ENCODE peak calls at places on chromosomes 11 and 22, in eight cellular contexts. Y is mucosa of descending colon; K is neuronal stem cell; W is A549; U is naive thymus-derived CD4-positive, alpha-beta T cell; P is thoracic aorta; T is transverse colon; Q is AG04450. C is an unnamed sample.

GRCh38 chr11:1072116-1072820 is 2.4 kb upstream of the MUC2 start:
- DNase-seq in Y (no peak), K (no peak), W (peak), U (no peak), P (no peak), T (no peak), Q (no peak), C (peak)

GRCh38 chr11:75867778-75868374 is 52.9 kb downstream of the UVRAG start:
- DNase-seq in Y (peak), K (peak), W (peak), U (peak), P (no peak), T (no peak), Q (peak), C (peak)

GRCh38 chr11:16133867-16134266 is 222.5 kb downstream of the SOX6 start:
- DNase-seq in Y (no peak), K (no peak), W (no peak), U (no peak), P (no peak), T (no peak), Q (no peak), C (no peak)

GRCh38 chr11:27227744-27228143 is 135.3 kb downstream of the CCDC34 start:
- DNase-seq in Y (no peak), K (no peak), W (no peak), U (no peak), P (no peak), T (no peak), Q (no peak), C (no peak)

GRCh38 chr22:38925571-38926041 is 31.8 kb upstream of the APOBEC3A start:
- DNase-seq in Y (no peak), K (no peak), W (no peak), U (no peak), P (no peak), T (no peak), Q (no peak), C (no peak)

GRCh38 chr22:45225732-45226560 is 14.7 kb downstream of the KIAA0930 start:
- DNase-seq in Y (no peak), K (no peak), W (no peak), U (no peak), P (no peak), T (peak), Q (no peak), C (no peak)

GRCh38 chr22:24945430-24945829 is 1.1 kb downstream of the LHFPL7 start:
- DNase-seq in Y (no peak), K (no peak), W (no peak), U (no peak), P (no peak), T (no peak), Q (no peak), C (no peak)

GRCh38 chr11:106262852-106263251 is 185.4 kb downstream of the AASDHPPT start:
- DNase-seq in Y (no peak), K (no peak), W (no peak), U (no peak), P (no peak), T (no peak), Q (no peak), C (no peak)

GRCh38 chr11:130781906-130782305 is 134.4 kb downstream of the SNX19 start:
- DNase-seq in Y (no peak), K (no peak), W (peak), U (no peak), P (no peak), T (no peak), Q (no peak), C (no peak)

GRCh38 chr11:33778682-33779081 is 4.4 kb upstream of the FBXO3 start:
- DNase-seq in Y (no peak), K (no peak), W (no peak), U (no peak), P (no peak), T (no peak), Q (peak), C (peak)

GRCh38 chr11:60993611-60994010 is 22.1 kb downstream of the CD6 start:
- DNase-seq in Y (no peak), K (no peak), W (no peak), U (no peak), P (no peak), T (no peak), Q (no peak), C (no peak)

GRCh38 chr11:61000426-61000825 is 28.9 kb downstream of the CD6 start:
- DNase-seq in Y (no peak), K (no peak), W (no peak), U (no peak), P (no peak), T (no peak), Q (no peak), C (no peak)

GRCh38 chr11:17915500-17916143 is 97.2 kb downstream of the SERGEF start:
- DNase-seq in Y (no peak), K (no peak), W (no peak), U (no peak), P (no peak), T (no peak), Q (no peak), C (no peak)

GRCh38 chr22:24697141-24697540 is 77.4 kb downstream of the PIWIL3 start:
- DNase-seq in Y (no peak), K (no peak), W (no peak), U (no peak), P (no peak), T (no peak), Q (no peak), C (no peak)

GRCh38 chr11:118106789-118107335 is 20.1 kb upstream of the SMIM35 start:
- DNase-seq in Y (no peak), K (no peak), W (no peak), U (no peak), P (no peak), T (no peak), Q (no peak), C (no peak)

GRCh38 chr11:7592706-7593105 is 78.9 kb downstream of the PPFIBP2 start:
- DNase-seq in Y (no peak), K (no peak), W (no peak), U (no peak), P (no peak), T (no peak), Q (no peak), C (no peak)

GRCh38 chr22:44337658-44338004 is 24.9 kb upstream of the SHISAL1 start:
- DNase-seq in Y (no peak), K (no peak), W (peak), U (no peak), P (peak), T (peak), Q (peak), C (peak)

GRCh38 chr11:134040386-134041297 is 28.2 kb upstream of the JAM3 start:
- DNase-seq in Y (peak), K (no peak), W (no peak), U (no peak), P (no peak), T (no peak), Q (peak), C (no peak)

GRCh38 chr11:111978028-111978771 is 41.1 kb downstream of the DIXDC1 start:
- DNase-seq in Y (peak), K (peak), W (no peak), U (no peak), P (no peak), T (peak), Q (peak), C (peak)

GRCh38 chr11:3217751-3218482 is 696 bp downstream of the MRGPRG start:
- DNase-seq in Y (no peak), K (no peak), W (no peak), U (no peak), P (no peak), T (peak), Q (no peak), C (peak)

GRCh38 chr11:57432714-57433163 is 5.8 kb upstream of the SLC43A3 start:
- DNase-seq in Y (no peak), K (no peak), W (no peak), U (no peak), P (no peak), T (no peak), Q (peak), C (no peak)

GRCh38 chr11:79241205-79241604 is 199.6 kb downstream of the TENM4 start:
- DNase-seq in Y (no peak), K (no peak), W (no peak), U (no peak), P (no peak), T (no peak), Q (no peak), C (no peak)

GRCh38 chr22:25494774-25495173 is 69.7 kb upstream of the GRK3 start:
- DNase-seq in Y (no peak), K (no peak), W (no peak), U (no peak), P (no peak), T (no peak), Q (no peak), C (peak)

GRCh38 chr11:114953039-114953438 is 274.7 kb downstream of the NXPE2 start:
- DNase-seq in Y (peak), K (no peak), W (no peak), U (no peak), P (no peak), T (no peak), Q (no peak), C (no peak)

GRCh38 chr11:9600166-9600565 is 26.7 kb downstream of the WEE1 start:
- DNase-seq in Y (no peak), K (no peak), W (no peak), U (no peak), P (no peak), T (no peak), Q (no peak), C (no peak)

GRCh38 chr11:63567044-63567840 is 4.1 kb upstream of the PLAAT2 start:
- DNase-seq in Y (peak), K (no peak), W (peak), U (peak), P (no peak), T (peak), Q (peak), C (peak)

GRCh38 chr22:50531546-50532352 is 1.9 kb upstream of the TYMP start:
- DNase-seq in Y (peak), K (no peak), W (no peak), U (no peak), P (no peak), T (peak), Q (no peak), C (no peak)

GRCh38 chr22:50530857-50531545 is 1.2 kb upstream of the TYMP start:
- DNase-seq in Y (peak), K (no peak), W (peak), U (no peak), P (no peak), T (peak), Q (no peak), C (peak)

GRCh38 chr22:50532824-50533344 is 3.1 kb upstream of the TYMP start:
- DNase-seq in Y (no peak), K (no peak), W (no peak), U (no peak), P (no peak), T (no peak), Q (no peak), C (no peak)

GRCh38 chr22:50530280-50530856 is 556 bp upstream of the TYMP start:
- DNase-seq in Y (peak), K (no peak), W (peak), U (no peak), P (no peak), T (peak), Q (no peak), C (peak)

GRCh38 chr22:50532353-50532700 is 2.5 kb upstream of the TYMP start:
- DNase-seq in Y (no peak), K (no peak), W (no peak), U (no peak), P (no peak), T (peak), Q (no peak), C (peak)
- H3K4me3 ChIP-seq in Y (no peak), K (peak), W (peak), U (no peak), P (peak), T (peak), Q (peak), C (no peak)

DNA sequence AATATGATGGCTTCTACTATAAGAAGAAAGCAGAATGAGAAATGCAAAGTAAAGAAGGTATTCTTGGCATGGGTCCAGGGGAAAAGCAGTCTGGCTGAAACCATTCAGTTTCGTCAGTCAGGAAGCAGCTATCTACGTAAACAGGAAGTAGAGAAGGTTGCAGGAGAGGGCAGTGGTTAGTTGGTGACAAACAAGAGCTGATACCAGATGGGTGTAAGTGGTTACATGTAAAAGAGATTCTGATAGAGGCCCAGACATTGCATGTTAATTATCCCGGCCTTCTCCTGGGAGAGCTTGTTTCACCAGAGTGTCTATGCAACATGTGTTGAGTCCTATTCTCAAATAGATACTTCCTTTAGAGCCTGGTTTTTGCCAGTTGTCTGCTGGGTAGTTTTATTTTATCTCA is 58.4 kb upstream of the PSMA1 start:
- DNase-seq in Y (peak), K (no peak), W (no peak), U (peak), P (no peak), T (peak), Q (no peak), C (no peak)
- H3K4me3 ChIP-seq in Y (no peak), K (no peak), W (no peak), U (peak), P (no peak), T (no peak), Q (no peak), C (no peak)

GRCh38 chr11:72078477-72078876 is 1.9 kb downstream of the NUMA1 start:
- DNase-seq in Y (no peak), K (no peak), W (no peak), U (no peak), P (no peak), T (no peak), Q (no peak), C (no peak)
- H3K4me3 ChIP-seq in Y (no peak), K (no peak), W (peak), U (no peak), P (no peak), T (no peak), Q (peak), C (peak)

GRCh38 chr22:40054486-40054885 is 59.7 kb downstream of the FAM83F start:
- DNase-seq in Y (no peak), K (no peak), W (no peak), U (no peak), P (no peak), T (no peak), Q (no peak), C (no peak)

GRCh38 chr22:40057652-40058051 is 62.9 kb downstream of the FAM83F start:
- DNase-seq in Y (no peak), K (no peak), W (no peak), U (no peak), P (no peak), T (no peak), Q (no peak), C (no peak)

GRCh38 chr22:40055143-40055926 is 60.6 kb downstream of the FAM83F start:
- DNase-seq in Y (no peak), K (no peak), W (no peak), U (peak), P (no peak), T (no peak), Q (no peak), C (no peak)

GRCh38 chr22:40058265-40058664 is 63.5 kb downstream of the FAM83F start:
- DNase-seq in Y (no peak), K (no peak), W (no peak), U (no peak), P (no peak), T (no peak), Q (no peak), C (peak)

DNA sequence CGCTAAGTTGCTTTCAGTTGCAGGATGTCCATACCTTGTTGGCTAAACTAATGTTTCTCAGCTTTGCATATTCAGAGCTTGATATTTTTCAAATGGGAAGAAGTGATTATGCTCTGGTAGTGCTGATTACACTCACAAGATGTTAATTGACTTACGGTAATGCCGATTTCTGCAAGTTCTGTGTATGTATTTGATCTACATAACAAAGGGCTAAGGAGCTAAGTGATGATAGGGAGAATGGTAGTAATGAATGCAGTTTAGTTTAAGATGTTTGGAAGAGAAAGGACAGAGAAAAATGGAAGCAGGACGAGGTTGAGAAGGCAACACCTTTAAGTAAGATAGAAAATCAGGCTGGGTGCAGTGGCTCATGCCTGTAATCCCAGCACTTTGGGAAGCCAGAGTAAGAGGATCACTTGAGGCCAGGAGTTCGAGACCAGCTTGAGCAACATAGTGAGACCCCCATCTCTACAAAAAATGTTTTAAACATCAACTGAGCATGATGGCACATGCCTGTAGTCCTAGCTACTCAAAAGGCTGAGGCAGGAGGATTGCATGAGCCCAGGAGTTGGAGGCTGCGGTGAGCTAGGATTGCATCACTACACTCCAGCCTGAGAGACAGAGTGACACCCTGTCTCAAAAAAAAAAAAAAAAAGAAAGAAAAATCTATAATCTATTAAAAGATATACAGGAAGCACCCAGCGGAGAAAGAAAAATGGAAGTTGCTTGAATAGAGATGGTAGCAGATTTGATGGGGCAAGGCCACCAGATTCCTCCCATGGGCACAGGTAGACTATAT is 61.6 kb downstream of the FAM83F start:
- DNase-seq in Y (no peak), K (no peak), W (no peak), U (no peak), P (no peak), T (no peak), Q (no peak), C (peak)
- H3K4me3 ChIP-seq in Y (no peak), K (no peak), W (no peak), U (peak), P (no peak), T (no peak), Q (no peak), C (no peak)

GRCh38 chr22:46366801-46367706 is 31.5 kb downstream of the TRMU start:
- DNase-seq in Y (peak), K (no peak), W (no peak), U (peak), P (no peak), T (peak), Q (no peak), C (no peak)
- H3K4me3 ChIP-seq in Y (no peak), K (no peak), W (no peak), U (no peak), P (no peak), T (no peak), Q (no peak), C (no peak)

GRCh38 chr11:66677599-66678375 is at the start of gene RBM4B:
- DNase-seq in Y (peak), K (peak), W (peak), U (peak), P (peak), T (peak), Q (peak), C (peak)

GRCh38 chr11:66680966-66681645 is 3.4 kb upstream of the RBM4B start:
- DNase-seq in Y (no peak), K (no peak), W (no peak), U (no peak), P (no peak), T (no peak), Q (no peak), C (no peak)

GRCh38 chr11:66674964-66675602 is 2.6 kb downstream of the RBM4B start:
- DNase-seq in Y (no peak), K (no peak), W (no peak), U (no peak), P (no peak), T (no peak), Q (no peak), C (no peak)

GRCh38 chr11:66676931-66677598 is 622 bp downstream of the RBM4B start:
- DNase-seq in Y (no peak), K (no peak), W (no peak), U (no peak), P (no peak), T (no peak), Q (no peak), C (no peak)

GRCh38 chr11:66676279-66676919 is 1.3 kb downstream of the RBM4B start:
- DNase-seq in Y (no peak), K (no peak), W (no peak), U (no peak), P (no peak), T (no peak), Q (no peak), C (no peak)
- H3K4me3 ChIP-seq in Y (no peak), K (no peak), W (no peak), U (peak), P (peak), T (peak), Q (peak), C (no peak)

GRCh38 chr11:95282337-95282751 is 51.3 kb upstream of the SESN3 start:
- DNase-seq in Y (no peak), K (no peak), W (no peak), U (no peak), P (no peak), T (no peak), Q (no peak), C (no peak)

GRCh38 chr11:95283146-95283545 is 52.1 kb upstream of the SESN3 start:
- DNase-seq in Y (no peak), K (no peak), W (no peak), U (no peak), P (no peak), T (no peak), Q (no peak), C (no peak)

GRCh38 chr11:95283653-95284052 is 52.7 kb upstream of the SESN3 start:
- DNase-seq in Y (no peak), K (no peak), W (no peak), U (no peak), P (no peak), T (no peak), Q (no peak), C (no peak)

GRCh38 chr11:95279921-95280861 is 49.2 kb upstream of the SESN3 start:
- DNase-seq in Y (no peak), K (no peak), W (no peak), U (no peak), P (no peak), T (no peak), Q (no peak), C (peak)

GRCh38 chr11:95284057-95285052 is 53.4 kb upstream of the SESN3 start:
- DNase-seq in Y (no peak), K (no peak), W (no peak), U (no peak), P (no peak), T (no peak), Q (no peak), C (no peak)
- H3K4me3 ChIP-seq in Y (no peak), K (no peak), W (no peak), U (no peak), P (no peak), T (no peak), Q (no peak), C (no peak)

DNA sequence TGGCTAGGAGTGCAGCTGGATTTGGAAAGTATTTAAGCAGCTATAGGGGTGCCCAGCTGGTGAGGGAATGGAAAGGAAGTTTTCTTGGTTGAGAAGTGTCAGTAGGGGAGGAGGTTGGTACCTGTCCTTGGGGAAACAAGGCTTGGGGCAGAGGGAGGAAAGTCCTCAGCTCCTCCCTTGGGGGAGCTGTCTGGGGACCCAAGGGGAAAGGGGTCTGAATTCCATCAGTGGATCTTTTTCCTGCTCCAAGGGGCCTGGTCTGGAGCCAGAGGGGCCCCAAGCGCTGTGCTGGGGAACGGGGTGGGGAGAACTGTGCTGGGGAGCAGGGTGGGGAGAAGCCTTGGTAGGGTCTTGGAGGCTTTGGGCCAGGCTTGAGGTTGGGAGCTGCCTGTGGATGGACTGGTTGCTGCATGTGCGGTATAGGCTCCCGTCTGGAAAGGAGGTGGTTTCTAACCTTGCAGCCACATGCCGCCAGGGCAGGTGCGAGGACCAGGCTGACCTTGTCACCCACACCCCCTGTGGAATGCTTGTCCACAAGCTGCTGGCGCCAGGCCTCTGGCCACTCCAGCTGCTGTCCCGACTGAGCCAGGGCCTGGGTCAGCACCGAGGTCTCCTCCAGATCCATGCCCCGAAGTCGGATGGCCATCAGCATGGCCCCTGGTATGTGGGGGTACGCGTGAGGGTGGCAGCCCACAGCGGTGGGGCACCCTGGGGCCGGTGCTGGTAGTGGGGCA is 963 bp downstream of the TYMP start:
- DNase-seq in Y (peak), K (no peak), W (no peak), U (no peak), P (no peak), T (peak), Q (no peak), C (peak)
- H3K4me3 ChIP-seq in Y (no peak), K (no peak), W (peak), U (no peak), P (peak), T (peak), Q (no peak), C (no peak)